ENCODE peak calls at places on chromosomes 3 and 15, in seven cellular contexts. C is GM23248; B is thoracic aorta; M is adrenal gland; R is CD8-positive, alpha-beta T cell; I is body of pancreas; D is AG04450. E is an unnamed sample.
A peak's percentile ranks its signal among the peaks of the same experiment; 100 is the strongest.

GRCh38 chr3:135237371-135237770 is 442.3 kb downstream of the EPHB1 start:
- DNase-seq in B (no peak), M (no peak), C (no peak), D (no peak), R (no peak), I (no peak), E (no peak)

GRCh38 chr3:43091481-43091880 is 14.4 kb downstream of the POMGNT2 start:
- DNase-seq in M (no peak), D (no peak), C (no peak), B (no peak), I (no peak), R (no peak), E (no peak)

GRCh38 chr3:155233213-155233612 is 60.3 kb downstream of the STRIT1 start:
- DNase-seq in B (peak; percentile 36), M (peak; percentile 55), C (peak; percentile 95), D (no peak), R (no peak), I (peak; percentile 37), E (peak; percentile 98)

GRCh38 chr15:41231536-41231935 is 468 bp downstream of the CHP1 start:
- DNase-seq in B (no peak), C (no peak), R (no peak), I (no peak), D (no peak), M (no peak), E (no peak)

GRCh38 chr15:94253742-94254141 is 22.4 kb downstream of the MCTP2 start:
- DNase-seq in C (no peak), R (no peak), M (no peak), I (no peak), D (no peak), B (no peak), E (no peak)

GRCh38 chr3:158794936-158795518 is 6.8 kb upstream of the MFSD1 start:
- DNase-seq in B (no peak), D (no peak), I (no peak), C (peak; percentile 67), R (no peak), M (no peak), E (no peak)

GRCh38 chr3:16102905-16103364 is 71.5 kb upstream of the GALNT15 start:
- DNase-seq in I (no peak), M (no peak), B (no peak), C (peak; percentile 90), R (no peak), D (peak; percentile 78), E (no peak)

GRCh38 chr3:20305647-20306046 is 119.6 kb upstream of the SGO1 start:
- DNase-seq in M (no peak), I (no peak), C (no peak), R (no peak), B (no peak), D (no peak), E (no peak)

GRCh38 chr15:93037341-93038063 is 51.5 kb downstream of the RGMA start:
- DNase-seq in I (peak; percentile 20), C (peak; percentile 55), M (no peak), R (no peak), D (no peak), B (no peak), E (peak; percentile 61)

GRCh38 chr3:13549513-13550256 is 760 bp downstream of the FBLN2 start:
- DNase-seq in C (peak; percentile 61), B (no peak), R (peak; percentile 63), I (no peak), M (no peak), D (no peak), E (no peak)

GRCh38 chr15:101314726-101315125 is 19.7 kb upstream of the SNRPA1 start:
- DNase-seq in D (no peak), M (no peak), R (no peak), C (no peak), I (peak; percentile 1), B (no peak), E (no peak)

GRCh38 chr3:148962513-148962912 is 28.8 kb upstream of the GYG1 start:
- DNase-seq in I (no peak), B (no peak), R (no peak), C (peak; percentile 81), D (peak; percentile 27), M (peak; percentile 68), E (no peak)

GRCh38 chr3:57112206-57112605 is 51.7 kb downstream of the SPATA12 start:
- DNase-seq in I (no peak), C (no peak), R (no peak), D (no peak), B (no peak), M (no peak), E (no peak)

GRCh38 chr3:197487911-197488391 is 67.8 kb downstream of the BDH1 start:
- DNase-seq in M (peak; percentile 93), D (no peak), R (no peak), I (peak; percentile 49), B (peak; percentile 13), C (peak; percentile 96), E (peak; percentile 57)

GRCh38 chr3:155701882-155702465 is 42.9 kb downstream of the PLCH1 start:
- DNase-seq in R (no peak), C (peak; percentile 76), M (no peak), D (peak; percentile 8), B (no peak), I (no peak), E (peak; percentile 8)

GRCh38 chr3:127389913-127390312 is 102.1 kb upstream of the PRR20G start:
- DNase-seq in B (no peak), I (no peak), D (no peak), M (no peak), R (no peak), C (no peak), E (no peak)

GRCh38 chr3:127392146-127392470 is 104.3 kb upstream of the PRR20G start:
- DNase-seq in B (no peak), R (no peak), M (no peak), C (no peak), D (no peak), I (no peak), E (no peak)

GRCh38 chr3:127390365-127391025 is 102.6 kb upstream of the PRR20G start:
- DNase-seq in C (no peak), M (no peak), R (no peak), B (no peak), I (no peak), D (no peak), E (no peak)

GRCh38 chr3:127393131-127393820 is 105.4 kb upstream of the PRR20G start:
- DNase-seq in B (no peak), D (no peak), R (no peak), C (no peak), I (no peak), M (no peak), E (no peak)

GRCh38 chr3:127391436-127392145 is 103.7 kb upstream of the PRR20G start:
- DNase-seq in M (no peak), C (no peak), I (no peak), D (no peak), B (no peak), R (no peak), E (no peak)
- H3K27me3 ChIP-seq in M (peaks cover 11% of the 10 kb centered on the region), C (peaks cover 34% of the 10 kb centered on the region), I (no peaks in the 10 kb centered on the region), D (peaks cover 18% of the 10 kb centered on the region), B (no peaks in the 10 kb centered on the region), R (no peaks in the 10 kb centered on the region), E (no peaks in the 10 kb centered on the region)

GRCh38 chr3:177347611-177348010 is 150.3 kb upstream of the TBL1XR1 start:
- DNase-seq in M (no peak), C (no peak), D (no peak), B (no peak), I (no peak), R (no peak), E (no peak)

GRCh38 chr3:177348974-177349373 is 151.7 kb upstream of the TBL1XR1 start:
- DNase-seq in C (no peak), D (no peak), M (no peak), I (no peak), R (no peak), B (no peak), E (no peak)

GRCh38 chr3:177345973-177346503 is 148.8 kb upstream of the TBL1XR1 start:
- DNase-seq in I (no peak), B (no peak), D (no peak), R (no peak), C (no peak), M (no peak), E (no peak)

GRCh38 chr3:177345049-177345972 is 148.0 kb upstream of the TBL1XR1 start:
- DNase-seq in I (peak; percentile 94), M (peak; percentile 96), D (peak; percentile 89), R (peak; percentile 55), B (peak; percentile 80), C (peak; percentile 97), E (peak; percentile 92)

GRCh38 chr3:177346878-177347277 is 149.6 kb upstream of the TBL1XR1 start:
- DNase-seq in I (peak; percentile 13), M (no peak), C (no peak), R (no peak), B (no peak), D (no peak), E (no peak)
- H3K27me3 ChIP-seq in I (no peaks in the 10 kb centered on the region), M (no peaks in the 10 kb centered on the region), C (no peaks in the 10 kb centered on the region), R (no peaks in the 10 kb centered on the region), B (no peaks in the 10 kb centered on the region), D (no peaks in the 10 kb centered on the region), E (no peaks in the 10 kb centered on the region)

GRCh38 chr15:89371145-89372044 is 36.8 kb upstream of the POLG start:
- DNase-seq in B (no peak), D (no peak), C (peak; percentile 33), R (no peak), I (peak; percentile 44), M (no peak), E (no peak)
- H3K27me3 ChIP-seq in B (peaks cover 34% of the 10 kb centered on the region), D (peaks cover 95% of the 10 kb centered on the region), C (peaks cover 94% of the 10 kb centered on the region), R (peaks cover 35% of the 10 kb centered on the region), I (no peaks in the 10 kb centered on the region), M (peaks cover 96% of the 10 kb centered on the region), E (peaks cover 56% of the 10 kb centered on the region)

DNA sequence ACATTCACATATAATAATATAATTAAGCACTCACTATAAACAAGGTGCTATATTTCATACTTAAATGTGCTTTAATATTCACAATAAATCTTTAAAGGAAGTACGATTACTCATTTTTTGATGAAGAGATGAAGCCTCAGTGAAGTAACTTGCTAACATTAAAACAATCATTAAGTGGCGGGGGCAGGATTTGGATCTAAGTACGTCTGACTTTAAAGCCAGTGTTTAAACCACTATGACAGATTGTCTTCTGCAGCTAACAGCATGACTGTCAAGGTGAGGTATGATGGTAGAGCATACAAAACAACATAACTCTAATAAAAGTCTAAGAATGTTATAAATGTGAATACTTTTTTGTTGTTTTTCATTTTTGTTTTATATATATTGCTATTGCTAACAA is 862.1 kb downstream of the ROBO1 start:
- DNase-seq in I (no peak), D (no peak), M (no peak), B (no peak), C (no peak), R (no peak), E (no peak)
- H3K27me3 ChIP-seq in I (no peaks in the 10 kb centered on the region), D (no peaks in the 10 kb centered on the region), M (no peaks in the 10 kb centered on the region), B (no peaks in the 10 kb centered on the region), C (no peaks in the 10 kb centered on the region), R (no peaks in the 10 kb centered on the region), E (no peaks in the 10 kb centered on the region)